ENCODE peak calls at places on chromosomes 6 and 20, in seven cellular contexts. Z is cardiac muscle cell; X is CD4-positive, CD25-positive, alpha-beta regulatory T cell; K is IMR-90; R is HCT116; N is psoas muscle; W is neuronal stem cell. B is an unnamed sample. For H3K4me1, the result is how much of the 10 kb centered on the place peaks cover.

GRCh38 chr6:35468181-35468979 is at the start of gene RPL10A:
- DNase-seq in Z (peak), X (peak), K (peak), R (peak), N (peak), W (peak), B (peak)

GRCh38 chr6:149015224-149015876 is 268.5 kb downstream of the UST start:
- DNase-seq in Z (peak), X (no peak), K (peak), R (no peak), N (no peak), W (no peak), B (no peak)

GRCh38 chr6:25193147-25193864 is 85.9 kb upstream of the CARMIL1 start:
- DNase-seq in Z (peak), X (no peak), K (peak), R (peak), N (no peak), W (no peak), B (no peak)

GRCh38 chr6:24558516-24558915 is 63.7 kb downstream of the ALDH5A1 start:
- DNase-seq in Z (no peak), X (no peak), K (no peak), R (no peak), N (no peak), W (no peak), B (no peak)

GRCh38 chr6:29447670-29448069 is 8.6 kb downstream of the OR10C1 start:
- DNase-seq in Z (no peak), X (no peak), K (no peak), R (no peak), N (no peak), W (peak), B (no peak)

GRCh38 chr20:13298692-13299373 is 77.8 kb downstream of the ISM1 start:
- DNase-seq in Z (no peak), X (no peak), K (no peak), R (no peak), N (no peak), W (no peak), B (no peak)

GRCh38 chr6:147227770-147228320 is 23.6 kb downstream of the STXBP5 start:
- DNase-seq in Z (no peak), X (no peak), K (peak), R (no peak), N (no peak), W (no peak), B (no peak)

GRCh38 chr6:109998159-109998785 is 20.2 kb downstream of the GPR6 start:
- DNase-seq in Z (peak), X (no peak), K (no peak), R (no peak), N (no peak), W (no peak), B (no peak)

GRCh38 chr6:163782436-163783003 is 368.0 kb downstream of the QKI start:
- DNase-seq in Z (no peak), X (no peak), K (no peak), R (no peak), N (no peak), W (no peak), B (no peak)

GRCh38 chr20:25399038-25399430 is 8.4 kb upstream of the ABHD12 start:
- DNase-seq in Z (peak), X (peak), K (peak), R (peak), N (no peak), W (peak), B (no peak)

GRCh38 chr20:54212226-54212625 is 4.3 kb downstream of the PFDN4 start:
- DNase-seq in Z (peak), X (no peak), K (peak), R (no peak), N (no peak), W (no peak), B (no peak)

GRCh38 chr6:62286470-62286843 is 432 bp upstream of the KHDRBS2 start:
- DNase-seq in Z (no peak), X (no peak), K (no peak), R (no peak), N (no peak), W (no peak), B (no peak)

GRCh38 chr6:145067430-145067829 is 667.9 kb downstream of the EPM2A start:
- DNase-seq in Z (no peak), X (no peak), K (peak), R (no peak), N (no peak), W (no peak), B (no peak)

GRCh38 chr6:11525468-11526155 is 11.9 kb upstream of the TMEM170B start:
- DNase-seq in Z (peak), X (no peak), K (peak), R (no peak), N (peak), W (no peak), B (no peak)

GRCh38 chr20:60206259-60206658 is 248.0 kb downstream of the CDH26 start:
- DNase-seq in Z (peak), X (no peak), K (peak), R (peak), N (no peak), W (no peak), B (no peak)

GRCh38 chr6:28771401-28772267 is 152.2 kb downstream of the TRIM27 start:
- DNase-seq in Z (no peak), X (no peak), K (no peak), R (no peak), N (no peak), W (no peak), B (no peak)

GRCh38 chr6:20168668-20169633 is 43.3 kb downstream of the MBOAT1 start:
- DNase-seq in Z (peak), X (no peak), K (no peak), R (no peak), N (no peak), W (no peak), B (no peak)

GRCh38 chr6:124924333-124924759 is 37.9 kb upstream of the RNF217 start:
- DNase-seq in Z (peak), X (no peak), K (peak), R (no peak), N (no peak), W (no peak), B (no peak)

GRCh38 chr6:41714556-41715273 is 20.7 kb downstream of the TFEB start:
- DNase-seq in Z (no peak), X (no peak), K (no peak), R (no peak), N (no peak), W (no peak), B (no peak)
- H3K4me1 ChIP-seq in Z (half or more), X (under half), K (under half), R (under half), N (half or more), W (under half), B (half or more)

GRCh38 chr6:105786890-105787655 is 299.1 kb upstream of the PRDM1 start:
- DNase-seq in Z (no peak), X (no peak), K (no peak), R (no peak), N (no peak), W (no peak), B (no peak)
- H3K4me1 ChIP-seq in Z (under half), X (under half), K (under half), R (under half), N (under half), W (under half), B (under half)

GRCh38 chr6:52496609-52497008 is 76.5 kb downstream of the EFHC1 start:
- DNase-seq in Z (no peak), X (no peak), K (no peak), R (no peak), N (no peak), W (no peak), B (no peak)

GRCh38 chr6:52494298-52495072 is 74.3 kb downstream of the EFHC1 start:
- DNase-seq in Z (no peak), X (no peak), K (no peak), R (no peak), N (no peak), W (no peak), B (no peak)

GRCh38 chr6:52497652-52498408 is 77.7 kb downstream of the EFHC1 start:
- DNase-seq in Z (no peak), X (no peak), K (peak), R (no peak), N (peak), W (no peak), B (peak)

GRCh38 chr6:52493669-52494068 is 73.5 kb downstream of the EFHC1 start:
- DNase-seq in Z (no peak), X (no peak), K (peak), R (no peak), N (no peak), W (no peak), B (no peak)

GRCh38 chr6:52495859-52496396 is 75.8 kb downstream of the EFHC1 start:
- DNase-seq in Z (no peak), X (no peak), K (no peak), R (no peak), N (no peak), W (no peak), B (no peak)
- H3K4me1 ChIP-seq in Z (under half), X (under half), K (under half), R (under half), N (under half), W (under half), B (under half)

GRCh38 chr6:32908897-32909296 is 31.9 kb downstream of the HLA-DMB start:
- DNase-seq in Z (no peak), X (no peak), K (no peak), R (no peak), N (no peak), W (no peak), B (no peak)
- H3K4me1 ChIP-seq in Z (under half), X (under half), K (under half), R (under half), N (under half), W (under half), B (under half)

DNA sequence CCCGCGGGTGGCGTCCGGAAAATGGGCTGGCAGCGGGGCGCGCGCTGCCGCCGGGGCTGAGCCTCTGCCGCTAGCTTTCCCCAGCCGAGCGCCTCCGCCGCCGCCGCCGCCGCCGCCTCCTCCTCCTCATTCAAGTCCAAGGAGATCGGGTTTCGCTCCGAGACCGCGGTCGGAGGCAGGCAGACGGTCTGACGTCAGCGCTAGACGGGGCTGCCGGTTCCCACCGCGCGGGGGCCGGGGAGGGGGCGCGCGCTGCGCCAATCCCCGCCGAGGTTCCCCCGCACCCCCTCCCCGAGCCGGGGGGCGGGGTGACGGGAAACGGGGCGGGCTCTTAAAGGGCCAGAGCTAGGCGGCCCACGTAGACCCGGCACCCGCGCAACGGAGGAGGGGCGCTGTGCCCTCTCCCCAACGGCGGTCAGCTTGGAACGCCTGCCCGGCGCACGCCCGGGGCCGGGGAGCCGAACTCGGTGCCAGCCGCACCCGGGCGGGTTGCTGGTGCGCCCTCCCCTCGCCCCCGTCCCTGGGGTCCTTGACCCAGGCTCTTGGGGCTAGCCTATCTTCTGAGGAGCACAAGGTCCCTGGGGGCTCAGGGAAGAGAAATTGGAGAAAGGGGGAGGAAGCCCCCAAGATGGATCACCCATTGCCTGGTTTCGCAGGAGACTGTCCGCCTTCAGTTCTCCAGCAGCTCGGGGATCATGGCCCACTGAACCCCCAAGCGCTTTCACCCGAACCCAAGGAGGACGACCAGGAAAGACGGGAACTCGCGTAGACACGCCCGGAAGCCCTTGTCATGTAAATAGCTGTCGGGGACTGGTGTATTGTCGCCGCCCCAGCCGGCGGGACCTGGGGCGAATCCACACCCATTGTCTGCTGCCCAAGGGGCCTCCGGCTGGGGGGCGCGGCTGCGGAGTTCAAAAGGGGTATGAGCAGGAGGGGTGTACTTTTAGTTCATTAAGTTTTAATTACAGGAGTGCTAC is at the start of gene PMEPA1:
- DNase-seq in Z (peak), X (peak), K (peak), R (peak), N (peak), W (peak), B (peak)
- H3K4me1 ChIP-seq in Z (under half), X (under half), K (under half), R (under half), N (half or more), W (under half), B (under half)

B was measured in lower lobe of right lung.